ENCODE peak calls at places on chromosomes 3 and 15, in nine cellular contexts. E is stimulated activated CD8-positive, alpha-beta memory T cell treated with anti-CD3 and anti-CD28 coated beads, Interleukin-12 subunit alpha, Interleukin-12 subunit beta, amount 100 ng/mL, for 4 hours; J is PC-3; W is ovary; P is NCI-H1092; X is HS-27A; N is AG10803; U is NCI-H1105; D is activated T-cell treated with anti-CD3 and anti-CD28 coated beads, Interleukin-2, amount 50 U/mL, for 24 hours. A is an unnamed sample.
A peak's percentile ranks its signal among the peaks of the same experiment; 100 is the strongest.

GRCh38 chr15:80906159-80906775 is 83.4 kb downstream of the MESD start:
- DNase-seq in E (no peak), J (peak; percentile 88), W (no peak), P (peak; percentile 55), X (peak; percentile 40), N (peak; percentile 43), U (peak; percentile 10), D (no peak), A (peak; percentile 61)

GRCh38 chr15:62606376-62607164 is 436.0 kb upstream of the TPM1 start:
- DNase-seq in E (no peak), J (peak; percentile 94), W (no peak), P (no peak), X (peak; percentile 99), N (peak; percentile 100), U (no peak), D (no peak), A (no peak)

GRCh38 chr3:98801042-98801747 is 38.1 kb downstream of the ST3GAL6 start:
- DNase-seq in E (no peak), J (no peak), W (no peak), P (no peak), X (no peak), N (no peak), U (no peak), D (no peak), A (no peak)

GRCh38 chr15:68277131-68277604 is 377 bp upstream of the FEM1B start:
- DNase-seq in E (no peak), J (no peak), W (no peak), P (peak; percentile 26), X (no peak), N (peak; percentile 59), U (peak; percentile 74), D (no peak), A (no peak)

GRCh38 chr3:39166134-39166710 is 12.8 kb upstream of the CSRNP1 start:
- DNase-seq in E (no peak), J (peak; percentile 82), W (no peak), P (no peak), X (peak; percentile 97), N (peak; percentile 92), U (no peak), D (no peak), A (no peak)

GRCh38 chr15:68774521-68775293 is 46.0 kb downstream of the ANP32A start:
- DNase-seq in E (no peak), J (no peak), W (no peak), P (no peak), X (no peak), N (peak; percentile 59), U (no peak), D (no peak), A (no peak)

GRCh38 chr3:194275721-194276120 is 75.4 kb downstream of the CPN2 start:
- DNase-seq in E (no peak), J (peak; percentile 15), W (peak; percentile 31), P (no peak), X (no peak), N (no peak), U (no peak), D (peak; percentile 2), A (no peak)

GRCh38 chr15:41043276-41043675 is 72.8 kb downstream of the INO80 start:
- DNase-seq in E (no peak), J (no peak), W (no peak), P (no peak), X (no peak), N (peak; percentile 90), U (no peak), D (no peak), A (no peak)

GRCh38 chr3:159897331-159898075 is 91.1 kb upstream of the IL12A start:
- DNase-seq in E (no peak), J (no peak), W (peak; percentile 21), P (no peak), X (no peak), N (peak; percentile 72), U (no peak), D (no peak), A (no peak)

GRCh38 chr3:20023663-20024417 is 11.8 kb upstream of the PP2D1 start:
- DNase-seq in E (no peak), J (no peak), W (no peak), P (no peak), X (no peak), N (no peak), U (no peak), D (no peak), A (no peak)

GRCh38 chr3:189316296-189317019 is 144.7 kb downstream of the TPRG1 start:
- DNase-seq in E (no peak), J (peak; percentile 98), W (no peak), P (peak; percentile 46), X (no peak), N (no peak), U (no peak), D (no peak), A (peak; percentile 90)

GRCh38 chr3:126434931-126435411 is 40.3 kb downstream of the CFAP100 start:
- DNase-seq in E (no peak), J (no peak), W (no peak), P (no peak), X (no peak), N (no peak), U (no peak), D (peak; percentile 26), A (no peak)

GRCh38 chr3:188229177-188229576 is 75.2 kb downstream of the LPP start:
- DNase-seq in E (no peak), J (peak; percentile 89), W (no peak), P (no peak), X (no peak), N (no peak), U (no peak), D (no peak), A (no peak)

GRCh38 chr3:141399979-141400971 is 32.0 kb downstream of the ZBTB38 start:
- DNase-seq in E (no peak), J (no peak), W (no peak), P (peak; percentile 50), X (no peak), N (peak; percentile 84), U (no peak), D (no peak), A (no peak)

GRCh38 chr15:78830514-78831228 is 19.4 kb upstream of the ADAMTS7 start:
- DNase-seq in E (no peak), J (no peak), W (no peak), P (no peak), X (no peak), N (no peak), U (no peak), D (peak; percentile 51), A (no peak)

GRCh38 chr3:162984752-162985151 is 1488.1 kb downstream of the OTOL1 start:
- DNase-seq in E (no peak), J (no peak), W (no peak), P (no peak), X (no peak), N (no peak), U (no peak), D (no peak), A (no peak)

GRCh38 chr3:24829632-24830229 is 335.1 kb upstream of the THRB start:
- DNase-seq in E (no peak), J (no peak), W (no peak), P (no peak), X (no peak), N (no peak), U (peak; percentile 48), D (no peak), A (no peak)